ENCODE peak calls at places on chromosomes 1 and 21, in eight cellular contexts. J is HS-5; Y is cardiac fibroblast; O is C1 segment of cervical spinal cord; I is NCI-H2029 treated with DMSO at 0.1 percent for 48 hours; M is NCI-H748 treated with DMSO at 0.1 percent for 48 hours; C is naive thymus-derived CD4-positive, alpha-beta T cell; Z is body of pancreas. Q is an unnamed sample.

GRCh38 chr1:44134071-44134920 is 7.1 kb downstream of the KLF18 start:
- DNase-seq in O (no peak), Y (no peak), Z (no peak), C (no peak), I (no peak), J (no peak), M (no peak), Q (no peak)

GRCh38 chr1:42258218-42258617 is 76.8 kb downstream of the FOXJ3 start:
- DNase-seq in I (no peak), M (no peak), O (no peak), Y (no peak), Z (no peak), C (no peak), J (no peak), Q (no peak)

GRCh38 chr21:22552390-22552789 is 1554.2 kb downstream of the NCAM2 start:
- DNase-seq in O (no peak), Y (no peak), J (no peak), I (no peak), C (no peak), Z (no peak), M (no peak), Q (no peak)

GRCh38 chr1:32801096-32801713 is 16.0 kb downstream of the YARS1 start:
- DNase-seq in Z (no peak), C (peak), M (no peak), J (no peak), I (no peak), Y (no peak), O (no peak), Q (no peak)

GRCh38 chr1:114152211-114153050 is 1.2 kb downstream of the SYT6 start:
- DNase-seq in Y (peak), C (no peak), I (no peak), J (no peak), O (no peak), Z (peak), M (no peak), Q (peak)

GRCh38 chr1:32876341-32877210 is 5.9 kb upstream of the FNDC5 start:
- DNase-seq in Z (peak), Y (peak), M (peak), O (peak), C (peak), I (no peak), J (no peak), Q (peak)

GRCh38 chr1:13825033-13825432 is 125.0 kb downstream of the PRDM2 start:
- DNase-seq in M (no peak), C (no peak), J (no peak), Y (no peak), I (no peak), Z (no peak), O (no peak), Q (no peak)

GRCh38 chr1:21651214-21652042 is 17.7 kb downstream of the RAP1GAP start:
- DNase-seq in J (no peak), O (no peak), Z (peak), M (peak), C (peak), I (no peak), Y (no peak), Q (no peak)

GRCh38 chr1:101363891-101364318 is 127.1 kb downstream of the S1PR1 start:
- DNase-seq in C (no peak), I (no peak), M (no peak), O (no peak), Z (no peak), J (no peak), Y (no peak), Q (no peak)

GRCh38 chr1:156470483-156470882 is 30.1 kb downstream of the MEF2D start:
- DNase-seq in Z (no peak), O (no peak), J (no peak), C (no peak), I (no peak), M (no peak), Y (no peak), Q (no peak)

GRCh38 chr21:46667735-46668380 is 32.4 kb downstream of the PRMT2 start:
- DNase-seq in Z (no peak), J (no peak), C (no peak), I (no peak), O (no peak), M (peak), Y (peak), Q (no peak)

GRCh38 chr21:44930543-44930981 is 9.3 kb upstream of the SLX9 start:
- DNase-seq in Z (no peak), Y (no peak), M (no peak), I (no peak), C (peak), J (no peak), O (no peak), Q (no peak)

Q was measured in SK-MEL-5.